ENCODE peak calls at places on chromosome 15, in six cellular contexts. Q is cardiac muscle cell, E is AG10803, N is fibroblast of the aortic adventitia, I is fibroblast of lung, S is K562. G is an unnamed sample.

GRCh38 chr15:40763801-40764765 is at the start of gene GCHFR:
- DNase-seq in N (peak; percentile 39), E (peak; percentile 43), I (peak; percentile 49), S (peak; percentile 88), Q (peak; percentile 87), G (peak; percentile 88)

GRCh38 chr15:75045332-75046015 is 22.1 kb downstream of the PPCDC start:
- DNase-seq in I (no peak), N (no peak), E (no peak), Q (no peak), S (no peak), G (peak; percentile 93)

GRCh38 chr15:88769161-88769971 is 33.9 kb upstream of the ACAN start:
- DNase-seq in I (no peak), S (no peak), N (no peak), E (peak; percentile 6), Q (no peak), G (no peak)

GRCh38 chr15:60993008-60993407 is 236.1 kb downstream of the RORA start:
- DNase-seq in S (no peak), E (peak; percentile 72), I (peak; percentile 20), Q (no peak), N (peak; percentile 55), G (no peak)

GRCh38 chr15:73081321-73081958 is 29.2 kb downstream of the NEO1 start:
- DNase-seq in S (peak; percentile 51), N (peak; percentile 84), Q (peak; percentile 59), E (peak; percentile 67), I (peak; percentile 85), G (peak; percentile 49)

GRCh38 chr15:69232144-69232543 is 66.6 kb upstream of the PAQR5 start:
- DNase-seq in S (no peak), N (no peak), I (peak; percentile 15), Q (no peak), E (peak; percentile 34), G (no peak)

GRCh38 chr15:68528891-68529290 is 49.9 kb upstream of the CORO2B start:
- DNase-seq in E (no peak), I (no peak), S (no peak), Q (no peak), N (peak; percentile 60), G (no peak)

GRCh38 chr15:99275061-99275460 is 23.8 kb downstream of the LRRC28 start:
- DNase-seq in Q (no peak), N (no peak), I (no peak), E (no peak), S (no peak), G (no peak)

GRCh38 chr15:77510066-77511044 is 89.7 kb downstream of the HMG20A start:
- DNase-seq in N (no peak), S (no peak), I (no peak), E (no peak), Q (no peak), G (no peak)

GRCh38 chr15:68494573-68495105 is 62.7 kb upstream of the ITGA11 start:
- DNase-seq in N (peak; percentile 46), Q (no peak), I (no peak), E (no peak), S (no peak), G (no peak)

GRCh38 chr15:29970402-29970695 is 112.4 kb upstream of the GOLGA8J start:
- DNase-seq in I (peak; percentile 19), S (no peak), N (no peak), Q (no peak), E (no peak), G (no peak)

GRCh38 chr15:93088200-93088980 is 621 bp downstream of the RGMA start:
- DNase-seq in Q (peak; percentile 48), N (peak; percentile 18), E (no peak), S (no peak), I (peak; percentile 23), G (no peak)

GRCh38 chr15:84874991-84875390 is 9.5 kb upstream of the SLC28A1 start:
- DNase-seq in N (no peak), S (no peak), I (no peak), E (no peak), Q (no peak), G (no peak)

GRCh38 chr15:90560229-90560771 is 30.6 kb downstream of the CRTC3 start:
- DNase-seq in S (peak; percentile 31), N (peak; percentile 100), E (peak; percentile 99), Q (peak; percentile 78), I (peak; percentile 95), G (no peak)

GRCh38 chr15:73265536-73266153 is 103.1 kb downstream of the HCN4 start:
- DNase-seq in Q (peak; percentile 71), S (peak; percentile 64), E (peak; percentile 29), I (peak; percentile 58), N (peak; percentile 44), G (peak; percentile 71)

GRCh38 chr15:34837246-34838016 is 42.1 kb upstream of the ACTC1 start:
- DNase-seq in N (peak; percentile 75), S (peak; percentile 49), I (peak; percentile 72), Q (no peak), E (peak; percentile 69), G (no peak)

GRCh38 chr15:78077053-78077859 is at the start of gene TBC1D2B:
- DNase-seq in E (peak; percentile 64), S (peak; percentile 75), N (peak; percentile 55), I (peak; percentile 47), Q (peak; percentile 79), G (peak; percentile 70)

GRCh38 chr15:55110446-55110845 is 86.3 kb downstream of the RSL24D1 start:
- DNase-seq in Q (peak; percentile 25), E (no peak), I (no peak), S (no peak), N (no peak), G (no peak)

GRCh38 chr15:100785181-100786138 is 94.2 kb upstream of the ALDH1A3 start:
- DNase-seq in I (no peak), S (no peak), E (peak; percentile 33), N (no peak), Q (no peak), G (peak; percentile 54)

GRCh38 chr15:25780479-25781255 is 82.5 kb downstream of the ATP10A start:
- DNase-seq in I (no peak), S (no peak), E (no peak), N (no peak), Q (no peak), G (no peak)

GRCh38 chr15:78162038-78162437 is 12.9 kb downstream of the IDH3A start:
- DNase-seq in I (no peak), N (no peak), E (no peak), S (no peak), Q (no peak), G (no peak)

GRCh38 chr15:48647963-48648362 is 2.5 kb upstream of the FBN1 start:
- DNase-seq in N (peak; percentile 70), Q (peak; percentile 37), I (peak; percentile 49), E (peak; percentile 70), S (no peak), G (no peak)

GRCh38 chr15:62512906-62513305 is 347.8 kb upstream of the C2CD4B start:
- DNase-seq in N (no peak), Q (no peak), E (no peak), S (no peak), I (no peak), G (no peak)

GRCh38 chr15:62506217-62506805 is 341.2 kb upstream of the C2CD4B start:
- DNase-seq in I (peak; percentile 53), E (peak; percentile 89), Q (peak; percentile 77), N (peak; percentile 93), S (no peak), G (no peak)

GRCh38 chr15:62505761-62506160 is 340.7 kb upstream of the C2CD4B start:
- DNase-seq in E (peak; percentile 28), I (no peak), S (no peak), N (peak; percentile 84), Q (no peak), G (no peak)

DNA sequence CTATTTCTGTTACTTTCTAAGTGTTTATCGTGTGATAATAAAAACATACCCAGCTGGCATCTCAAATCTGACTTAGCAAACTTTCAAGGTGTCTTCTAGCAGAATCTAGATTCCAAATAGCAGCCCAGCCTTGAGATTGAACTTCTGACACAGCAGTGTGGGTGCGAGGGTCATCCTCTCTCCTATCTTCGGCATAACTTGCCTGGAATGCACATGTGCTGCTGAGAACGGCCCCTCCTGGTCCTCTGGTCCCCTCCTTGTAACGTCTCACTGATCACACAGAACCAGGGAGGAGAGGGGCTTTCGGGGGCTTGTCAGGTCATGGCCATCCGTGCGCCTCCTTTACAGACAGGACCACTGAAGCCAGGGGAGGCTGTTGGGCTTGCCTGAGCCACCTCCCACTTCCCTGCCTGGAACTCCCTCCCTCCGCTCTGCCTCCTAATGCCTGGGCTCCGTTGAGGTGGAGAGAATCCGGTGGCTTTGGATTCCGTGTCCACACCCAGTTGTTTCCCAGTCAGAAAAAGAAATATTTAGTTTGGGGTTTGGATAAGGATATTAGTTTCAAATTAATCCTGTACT is 344.4 kb upstream of the C2CD4B start:
- DNase-seq in I (no peak), E (no peak), Q (no peak), N (no peak), S (no peak), G (no peak)
- TF ChIP-seq CTCF in I (no peak), E (no peak), Q (no peak), N (no peak), S (no peak), G (no peak)

DNA sequence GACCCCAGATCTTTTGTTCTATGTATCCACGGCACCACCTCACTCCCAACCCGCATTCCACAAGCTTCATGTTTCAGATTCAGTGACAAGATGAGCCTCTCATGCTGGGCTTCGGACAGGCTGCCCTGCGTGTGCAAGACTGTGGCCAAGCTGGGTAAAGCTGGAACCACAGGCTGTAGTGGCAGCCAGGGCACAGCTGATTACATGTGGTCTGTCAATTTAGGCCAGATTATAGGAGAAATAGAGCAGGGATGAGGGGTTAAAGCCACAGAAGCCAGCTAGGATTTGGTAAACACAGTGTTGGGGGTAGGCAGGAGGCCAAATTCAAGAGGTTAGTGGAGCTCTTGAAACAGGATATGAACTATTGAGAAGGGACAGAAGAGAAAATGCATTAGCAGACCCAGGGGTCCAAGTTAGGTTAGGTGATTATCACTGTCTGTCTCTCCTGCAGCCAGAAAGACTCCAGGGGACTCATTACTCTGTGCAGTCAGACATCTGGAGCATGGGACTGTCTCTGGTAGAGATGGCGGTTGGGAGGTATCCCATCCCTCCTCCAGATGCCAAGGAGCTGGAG is 12.9 kb downstream of the SNAPC5 start:
- DNase-seq in N (no peak), E (no peak), I (no peak), Q (no peak), S (no peak), G (no peak)
- H3K4me3 ChIP-seq in N (no peak overlapping the region), E (no peak overlapping the region), I (no peak overlapping the region), Q (no peak overlapping the region), S (no peak overlapping the region), G (no peak overlapping the region)

GRCh38 chr15:39543651-39544050 is 37.2 kb upstream of the THBS1 start:
- DNase-seq in I (peak; percentile 29), Q (no peak), S (peak; percentile 18), E (no peak), N (peak; percentile 32), G (no peak)
- TF ChIP-seq CTCF in I (no peak), Q (peak; percentile 12), S (peak; percentile 7), E (no peak), N (no peak), G (no peak)

DNA sequence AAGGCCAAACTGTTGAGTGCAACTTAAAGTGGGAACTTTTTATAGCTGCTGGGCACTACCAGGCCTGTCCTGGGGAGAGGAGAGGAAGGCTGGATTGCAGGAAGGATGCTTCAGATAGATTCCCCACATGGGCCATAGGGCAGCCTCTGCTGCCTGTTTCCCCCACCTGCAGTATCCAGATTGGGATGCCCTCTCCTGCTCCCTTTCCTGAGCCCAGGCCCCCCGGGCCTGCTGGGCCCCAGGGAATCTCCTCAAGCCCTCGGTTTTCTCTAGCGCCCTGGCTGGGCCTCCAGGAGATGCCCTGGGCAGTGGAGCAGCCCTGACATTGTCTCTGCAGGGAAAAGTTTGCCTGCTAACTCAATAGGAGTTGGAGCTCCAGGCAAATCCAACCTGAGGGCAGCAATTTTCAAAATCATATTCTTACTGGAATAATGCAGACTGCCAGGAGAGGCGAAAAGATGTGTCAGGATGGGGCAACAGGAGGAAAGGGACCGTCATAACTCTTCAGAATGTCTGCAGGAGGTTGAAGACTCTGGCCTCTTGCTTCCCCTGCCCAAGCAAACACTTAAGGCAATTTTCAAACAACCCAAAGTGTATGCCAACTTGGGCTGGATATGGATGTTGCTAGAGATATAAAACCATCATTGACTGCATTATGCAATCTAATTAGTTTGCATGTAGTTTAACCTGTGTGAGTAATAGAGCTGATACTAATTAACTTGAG is 4.4 kb downstream of the NR2F2 start:
- DNase-seq in Q (no peak), E (no peak), I (no peak), S (no peak), N (no peak), G (no peak)
- H3K4me3 ChIP-seq in Q (no peak overlapping the region), E (peak overlapping the region; percentile 93), I (peak overlapping the region; percentile 99), S (peak overlapping the region; percentile 71), N (peak overlapping the region; percentile 96), G (no peak overlapping the region)

G was measured in GM12865.